ENCODE peak calls at places on chromosomes 12 and 14, in eight cellular contexts. One of them, this sample, is unnamed.

GRCh38 chr14:68103841-68104240 is 284.3 kb downstream of the RAD51B start:
- DNase-seq in EH: no peak
- DNase-seq in T-helper 1 cell: no peak
- DNase-seq in HEK293T: no peak
- DNase-seq in left cardiac atrium: no peak
- DNase-seq in heart left ventricle: no peak
- DNase-seq in retina: no peak
- DNase-seq in activated CD8-positive, alpha-beta memory T cell treated with anti-CD3 and anti-CD28 coated beads for 4 hours: no peak
- DNase-seq in this sample: no peak

GRCh38 chr12:4288296-4289019 is 14.9 kb downstream of the CCND2 start:
- DNase-seq in EH: no peak
- DNase-seq in T-helper 1 cell: no peak
- DNase-seq in HEK293T: no peak
- DNase-seq in left cardiac atrium: no peak
- DNase-seq in heart left ventricle: no peak
- DNase-seq in retina: peak; percentile 31
- DNase-seq in activated CD8-positive, alpha-beta memory T cell treated with anti-CD3 and anti-CD28 coated beads for 4 hours: no peak
- DNase-seq in this sample: no peak

GRCh38 chr14:77610553-77610952 is 5.9 kb downstream of the SPTLC2 start:
- DNase-seq in EH: no peak
- DNase-seq in T-helper 1 cell: no peak
- DNase-seq in HEK293T: no peak
- DNase-seq in left cardiac atrium: no peak
- DNase-seq in heart left ventricle: no peak
- DNase-seq in retina: no peak
- DNase-seq in activated CD8-positive, alpha-beta memory T cell treated with anti-CD3 and anti-CD28 coated beads for 4 hours: no peak
- DNase-seq in this sample: no peak

GRCh38 chr14:60106341-60106740 is 14.6 kb downstream of the PCNX4 start:
- DNase-seq in EH: peak; percentile 45
- DNase-seq in T-helper 1 cell: no peak
- DNase-seq in HEK293T: no peak
- DNase-seq in left cardiac atrium: no peak
- DNase-seq in heart left ventricle: no peak
- DNase-seq in retina: no peak
- DNase-seq in activated CD8-positive, alpha-beta memory T cell treated with anti-CD3 and anti-CD28 coated beads for 4 hours: no peak
- DNase-seq in this sample: peak; percentile 77

GRCh38 chr12:32533971-32534590 is 134.7 kb downstream of the FGD4 start:
- DNase-seq in EH: peak; percentile 99
- DNase-seq in T-helper 1 cell: no peak
- DNase-seq in HEK293T: peak; percentile 58
- DNase-seq in left cardiac atrium: peak; percentile 43
- DNase-seq in heart left ventricle: peak; percentile 51
- DNase-seq in retina: peak; percentile 30
- DNase-seq in activated CD8-positive, alpha-beta memory T cell treated with anti-CD3 and anti-CD28 coated beads for 4 hours: no peak
- DNase-seq in this sample: peak; percentile 97

GRCh38 chr14:99682809-99683618 is 1.1 kb upstream of the CYP46A1 start:
- DNase-seq in EH: peak; percentile 69
- DNase-seq in T-helper 1 cell: peak; percentile 78
- DNase-seq in HEK293T: peak; percentile 81
- DNase-seq in left cardiac atrium: peak; percentile 84
- DNase-seq in heart left ventricle: peak; percentile 78
- DNase-seq in retina: peak; percentile 91
- DNase-seq in activated CD8-positive, alpha-beta memory T cell treated with anti-CD3 and anti-CD28 coated beads for 4 hours: peak; percentile 63
- DNase-seq in this sample: peak; percentile 58

GRCh38 chr12:26122681-26123481 is 2.0 kb downstream of the BHLHE41 start:
- DNase-seq in EH: peak; percentile 72
- DNase-seq in T-helper 1 cell: no peak
- DNase-seq in HEK293T: peak; percentile 28
- DNase-seq in left cardiac atrium: peak; percentile 69
- DNase-seq in heart left ventricle: peak; percentile 70
- DNase-seq in retina: peak; percentile 85
- DNase-seq in activated CD8-positive, alpha-beta memory T cell treated with anti-CD3 and anti-CD28 coated beads for 4 hours: no peak
- DNase-seq in this sample: peak; percentile 83

GRCh38 chr14:88043523-88043922 is 38.6 kb downstream of the GPR65 start:
- DNase-seq in EH: no peak
- DNase-seq in T-helper 1 cell: no peak
- DNase-seq in HEK293T: no peak
- DNase-seq in left cardiac atrium: no peak
- DNase-seq in heart left ventricle: no peak
- DNase-seq in retina: no peak
- DNase-seq in activated CD8-positive, alpha-beta memory T cell treated with anti-CD3 and anti-CD28 coated beads for 4 hours: no peak
- DNase-seq in this sample: no peak

GRCh38 chr12:106582661-106583577 is at the start of gene RFX4:
- DNase-seq in EH: no peak
- DNase-seq in T-helper 1 cell: no peak
- DNase-seq in HEK293T: no peak
- DNase-seq in left cardiac atrium: no peak
- DNase-seq in heart left ventricle: no peak
- DNase-seq in retina: peak; percentile 73
- DNase-seq in activated CD8-positive, alpha-beta memory T cell treated with anti-CD3 and anti-CD28 coated beads for 4 hours: no peak
- DNase-seq in this sample: no peak

GRCh38 chr12:121050725-121051124 is 11.7 kb upstream of the OASL start:
- DNase-seq in EH: peak; percentile 29
- DNase-seq in T-helper 1 cell: no peak
- DNase-seq in HEK293T: no peak
- DNase-seq in left cardiac atrium: no peak
- DNase-seq in heart left ventricle: no peak
- DNase-seq in retina: no peak
- DNase-seq in activated CD8-positive, alpha-beta memory T cell treated with anti-CD3 and anti-CD28 coated beads for 4 hours: no peak
- DNase-seq in this sample: no peak

GRCh38 chr12:125065021-125065752 is at the start of gene AACS:
- DNase-seq in EH: peak; percentile 76
- DNase-seq in T-helper 1 cell: peak; percentile 74
- DNase-seq in HEK293T: peak; percentile 93
- DNase-seq in left cardiac atrium: peak; percentile 81
- DNase-seq in heart left ventricle: peak; percentile 85
- DNase-seq in retina: peak; percentile 88
- DNase-seq in activated CD8-positive, alpha-beta memory T cell treated with anti-CD3 and anti-CD28 coated beads for 4 hours: peak; percentile 52
- DNase-seq in this sample: peak; percentile 68

GRCh38 chr12:52805000-52805399 is 8.9 kb downstream of the KRT4 start:
- DNase-seq in EH: no peak
- DNase-seq in T-helper 1 cell: no peak
- DNase-seq in HEK293T: no peak
- DNase-seq in left cardiac atrium: no peak
- DNase-seq in heart left ventricle: no peak
- DNase-seq in retina: no peak
- DNase-seq in activated CD8-positive, alpha-beta memory T cell treated with anti-CD3 and anti-CD28 coated beads for 4 hours: no peak
- DNase-seq in this sample: no peak

GRCh38 chr12:98828802-98829600 is 183.9 kb downstream of the APAF1 start:
- DNase-seq in EH: peak; percentile 32
- DNase-seq in T-helper 1 cell: no peak
- DNase-seq in HEK293T: no peak
- DNase-seq in left cardiac atrium: no peak
- DNase-seq in heart left ventricle: no peak
- DNase-seq in retina: no peak
- DNase-seq in activated CD8-positive, alpha-beta memory T cell treated with anti-CD3 and anti-CD28 coated beads for 4 hours: no peak
- DNase-seq in this sample: peak; percentile 44

GRCh38 chr14:102346645-102347044 is 16.0 kb downstream of the CINP start:
- DNase-seq in EH: no peak
- DNase-seq in T-helper 1 cell: no peak
- DNase-seq in HEK293T: no peak
- DNase-seq in left cardiac atrium: no peak
- DNase-seq in heart left ventricle: no peak
- DNase-seq in retina: no peak
- DNase-seq in activated CD8-positive, alpha-beta memory T cell treated with anti-CD3 and anti-CD28 coated beads for 4 hours: no peak
- DNase-seq in this sample: no peak

GRCh38 chr14:95191445-95192199 is 34.3 kb upstream of the DICER1 start:
- DNase-seq in EH: no peak
- DNase-seq in T-helper 1 cell: no peak
- DNase-seq in HEK293T: no peak
- DNase-seq in left cardiac atrium: no peak
- DNase-seq in heart left ventricle: no peak
- DNase-seq in retina: no peak
- DNase-seq in activated CD8-positive, alpha-beta memory T cell treated with anti-CD3 and anti-CD28 coated beads for 4 hours: no peak
- DNase-seq in this sample: no peak

GRCh38 chr12:75979181-75979580 is 52.4 kb downstream of the PHLDA1 start:
- DNase-seq in EH: peak; percentile 76
- DNase-seq in T-helper 1 cell: no peak
- DNase-seq in HEK293T: no peak
- DNase-seq in left cardiac atrium: no peak
- DNase-seq in heart left ventricle: no peak
- DNase-seq in retina: no peak
- DNase-seq in activated CD8-positive, alpha-beta memory T cell treated with anti-CD3 and anti-CD28 coated beads for 4 hours: no peak
- DNase-seq in this sample: peak; percentile 43

GRCh38 chr14:93011650-93012317 is 88.8 kb downstream of the CHGA start:
- DNase-seq in EH: no peak
- DNase-seq in T-helper 1 cell: no peak
- DNase-seq in HEK293T: no peak
- DNase-seq in left cardiac atrium: no peak
- DNase-seq in heart left ventricle: no peak
- DNase-seq in retina: peak; percentile 62
- DNase-seq in activated CD8-positive, alpha-beta memory T cell treated with anti-CD3 and anti-CD28 coated beads for 4 hours: no peak
- DNase-seq in this sample: no peak

GRCh38 chr12:91777268-91777997 is 368.2 kb downstream of the BTG1 start:
- DNase-seq in EH: peak; percentile 6
- DNase-seq in T-helper 1 cell: no peak
- DNase-seq in HEK293T: no peak
- DNase-seq in left cardiac atrium: no peak
- DNase-seq in heart left ventricle: no peak
- DNase-seq in retina: no peak
- DNase-seq in activated CD8-positive, alpha-beta memory T cell treated with anti-CD3 and anti-CD28 coated beads for 4 hours: no peak
- DNase-seq in this sample: no peak

This sample was measured in AG10803.